ENCODE peak calls at places on chromosome 12, in seven cellular contexts. W is mammary epithelial cell, N is right lobe of liver, F is Panc1, T is BJ, Y is neural progenitor cell, Q is WTC11. H is an unnamed sample.

GRCh38 chr12:6116481-6117021 is 7.9 kb downstream of the VWF start:
- DNase-seq in W (no peak), N (peak; percentile 55), F (no peak), T (no peak), Y (no peak), Q (no peak), H (no peak)

GRCh38 chr12:60279224-60279623 is 683.4 kb downstream of the SLC16A7 start:
- DNase-seq in W (no peak), N (no peak), F (no peak), T (peak; percentile 15), Y (no peak), Q (no peak), H (no peak)

GRCh38 chr12:115204957-115205754 is 521.2 kb upstream of the TBX3 start:
- DNase-seq in W (peak; percentile 67), N (no peak), F (no peak), T (no peak), Y (no peak), Q (no peak), H (no peak)

GRCh38 chr12:98418357-98419075 is 96.9 kb upstream of the TMPO start:
- DNase-seq in W (peak; percentile 90), N (peak; percentile 34), F (no peak), T (peak; percentile 99), Y (peak; percentile 52), Q (peak; percentile 55), H (peak; percentile 90)

GRCh38 chr12:55068416-55069010 is 48.7 kb downstream of the NEUROD4 start:
- DNase-seq in W (peak; percentile 53), N (no peak), F (peak; percentile 35), T (no peak), Y (peak; percentile 92), Q (peak; percentile 47), H (no peak)

GRCh38 chr12:76627346-76628135 is 68.0 kb upstream of the OSBPL8 start:
- DNase-seq in W (no peak), N (no peak), F (no peak), T (no peak), Y (no peak), Q (no peak), H (no peak)

GRCh38 chr12:98440165-98440581 is 75.2 kb upstream of the TMPO start:
- DNase-seq in W (peak; percentile 81), N (peak; percentile 31), F (no peak), T (peak; percentile 91), Y (no peak), Q (no peak), H (no peak)

GRCh38 chr12:22318122-22318737 is 16.3 kb downstream of the ST8SIA1 start:
- DNase-seq in W (peak; percentile 30), N (no peak), F (no peak), T (no peak), Y (peak; percentile 6), Q (no peak), H (no peak)

GRCh38 chr12:106030210-106031175 is 108.3 kb downstream of the NUAK1 start:
- DNase-seq in W (no peak), N (no peak), F (peak; percentile 32), T (peak; percentile 92), Y (no peak), Q (no peak), H (peak; percentile 95)

GRCh38 chr12:126361804-126362203 is 1296.6 kb downstream of the AACS start:
- DNase-seq in W (no peak), N (no peak), F (no peak), T (no peak), Y (no peak), Q (no peak), H (no peak)

GRCh38 chr12:51706206-51706605 is 115.2 kb downstream of the SCN8A start:
- DNase-seq in W (no peak), N (no peak), F (no peak), T (no peak), Y (no peak), Q (no peak), H (no peak)

GRCh38 chr12:120093592-120094355 is 22.8 kb downstream of the RAB35 start:
- DNase-seq in W (no peak), N (no peak), F (no peak), T (no peak), Y (peak; percentile 81), Q (peak; percentile 85), H (no peak)

GRCh38 chr12:6438345-6438744 is 6.4 kb upstream of the CD27 start:
- DNase-seq in W (no peak), N (no peak), F (no peak), T (no peak), Y (no peak), Q (no peak), H (no peak)

GRCh38 chr12:93287152-93287551 is 90.6 kb upstream of the NUDT4 start:
- DNase-seq in W (no peak), N (no peak), F (no peak), T (no peak), Y (no peak), Q (no peak), H (no peak)

GRCh38 chr12:75816892-75817291 is 214.7 kb downstream of the PHLDA1 start:
- DNase-seq in W (peak; percentile 76), N (no peak), F (no peak), T (no peak), Y (no peak), Q (no peak), H (peak; percentile 80)

GRCh38 chr12:123233505-123234299 is 466 bp downstream of the MTRFR start:
- DNase-seq in W (no peak), N (no peak), F (no peak), T (no peak), Y (peak; percentile 11), Q (no peak), H (no peak)

GRCh38 chr12:96487214-96487613 is 2.2 kb upstream of the CFAP54 start:
- DNase-seq in W (peak; percentile 81), N (no peak), F (peak; percentile 78), T (peak; percentile 39), Y (no peak), Q (no peak), H (no peak)

GRCh38 chr12:121590476-121591143 is 9.8 kb upstream of the KDM2B start:
- DNase-seq in W (peak; percentile 35), N (no peak), F (no peak), T (peak; percentile 35), Y (peak; percentile 74), Q (no peak), H (no peak)

GRCh38 chr12:120972870-120973543 is 5.3 kb upstream of the HNF1A start:
- DNase-seq in W (no peak), N (no peak), F (no peak), T (no peak), Y (peak; percentile 76), Q (peak; percentile 71), H (peak; percentile 82)

GRCh38 chr12:107448198-107448597 is 237.4 kb upstream of the PWP1 start:
- DNase-seq in W (no peak), N (no peak), F (no peak), T (no peak), Y (peak; percentile 73), Q (peak; percentile 67), H (no peak)

GRCh38 chr12:56206373-56207166 is 15.2 kb downstream of the RNF41 start:
- DNase-seq in W (peak; percentile 50), N (peak; percentile 45), F (no peak), T (no peak), Y (peak; percentile 69), Q (peak; percentile 83), H (no peak)

DNA sequence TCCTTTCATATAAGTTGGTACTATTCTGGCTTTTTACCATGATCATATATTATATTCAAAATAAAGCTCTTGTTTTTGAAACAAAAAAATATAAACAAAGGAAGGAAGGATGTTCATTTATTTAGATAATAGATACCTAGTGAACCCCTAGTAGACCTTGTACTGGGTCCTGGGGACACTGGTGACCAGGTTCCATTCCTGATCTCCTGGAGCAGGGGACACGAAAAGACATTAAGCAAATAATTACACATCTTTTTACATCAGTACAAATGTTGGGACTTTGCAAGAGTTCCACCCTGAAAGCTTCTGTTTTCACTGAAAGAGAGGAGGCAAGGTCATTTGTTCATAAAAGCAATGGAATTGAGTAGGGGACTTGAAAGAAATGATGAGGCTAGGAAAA is 49.3 kb upstream of the SLC38A4 start:
- DNase-seq in W (no peak), N (no peak), F (no peak), T (no peak), Y (no peak), Q (no peak), H (no peak)
- TF ChIP-seq CTCF in W (no peak), N (no peak), F (no peak), T (no peak), Y (no peak), Q (no peak), H (no peak)

GRCh38 chr12:58922849-58923248 is 2.5 kb upstream of the LRIG3 start:
- DNase-seq in W (no peak), N (no peak), F (no peak), T (no peak), Y (no peak), Q (no peak), H (no peak)
- TF ChIP-seq CTCF in W (no peak), N (no peak), F (no peak), T (no peak), Y (no peak), Q (no peak), H (no peak)

GRCh38 chr12:52913424-52913821 is 8.5 kb upstream of the KRT8 start:
- DNase-seq in W (no peak), N (no peak), F (no peak), T (no peak), Y (no peak), Q (no peak), H (no peak)
- TF ChIP-seq CTCF in W (no peak), N (no peak), F (no peak), T (no peak), Y (no peak), Q (no peak), H (no peak)

GRCh38 chr12:66152732-66153131 is 17.1 kb downstream of the TMBIM4 start:
- DNase-seq in W (no peak), N (no peak), F (no peak), T (peak; percentile 28), Y (no peak), Q (no peak), H (no peak)

GRCh38 chr12:66143868-66144267 is 13.3 kb upstream of the LLPH start:
- DNase-seq in W (no peak), N (no peak), F (no peak), T (no peak), Y (no peak), Q (no peak), H (no peak)

GRCh38 chr12:66144796-66145754 is 14.5 kb upstream of the LLPH start:
- DNase-seq in W (peak; percentile 55), N (no peak), F (peak; percentile 41), T (no peak), Y (peak; percentile 35), Q (no peak), H (peak; percentile 35)

GRCh38 chr12:66154776-66155175 is 15.0 kb downstream of the TMBIM4 start:
- DNase-seq in W (peak; percentile 23), N (no peak), F (no peak), T (no peak), Y (no peak), Q (no peak), H (no peak)

DNA sequence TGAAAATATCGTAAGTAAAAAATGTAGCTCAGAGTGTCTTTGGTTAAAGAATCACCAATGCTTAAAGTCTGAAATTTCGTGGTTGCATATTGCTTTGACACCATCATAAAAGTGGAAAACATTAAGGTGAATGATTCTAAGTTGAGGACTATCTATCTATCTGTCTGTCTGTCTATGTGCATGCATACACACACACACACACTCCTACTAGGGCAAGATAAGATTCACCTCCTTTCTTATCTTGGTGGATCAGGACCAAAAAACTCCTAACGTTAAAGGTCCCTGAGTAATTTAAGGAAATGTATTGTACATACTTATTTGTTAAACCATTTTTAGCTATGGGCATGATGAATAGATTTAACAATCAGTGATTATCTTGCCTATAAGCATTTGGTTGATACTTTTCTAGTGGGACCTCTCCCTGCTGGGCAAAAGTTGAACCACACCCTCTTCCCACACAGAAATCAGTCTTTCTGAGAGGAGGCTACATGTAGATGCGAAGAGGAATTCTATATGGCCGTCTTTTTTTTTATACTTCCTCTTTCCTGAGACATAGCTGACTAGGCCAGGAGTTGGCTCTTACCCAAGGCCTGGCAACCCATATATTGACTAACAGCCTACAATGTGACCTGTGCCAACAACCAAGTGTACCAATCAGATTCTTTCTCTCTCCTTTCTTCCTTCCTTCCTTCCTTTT is 19.3 kb upstream of the LLPH start:
- DNase-seq in W (no peak), N (peak; percentile 42), F (no peak), T (no peak), Y (no peak), Q (no peak), H (no peak)
- TF ChIP-seq CTCF in W (no peak), N (no peak), F (no peak), T (peak; percentile 10), Y (peak; percentile 21), Q (no peak), H (peak; percentile 23)